ENCODE peak calls at places on chromosome 22, in four cellular contexts. G, R, V and T are unnamed samples.

GRCh38 chr22:25120761-25121212 is 78.9 kb upstream of the CRYBB3 start:
- DNase-seq in V (no peak), R (no peak), G (no peak), T (no peak)

GRCh38 chr22:45550416-45550815 is 47.7 kb downstream of the FBLN1 start:
- DNase-seq in V (no peak), G (no peak), R (no peak), T (no peak)

GRCh38 chr22:48744967-48745841 is 1082.5 kb downstream of the BRD1 start:
- DNase-seq in V (no peak), G (no peak), R (no peak), T (no peak)

GRCh38 chr22:47693606-47694005 is 931.2 kb downstream of the TBC1D22A start:
- DNase-seq in G (no peak), R (no peak), V (no peak), T (no peak)

GRCh38 chr22:44497218-44497903 is 672 bp downstream of the RTL6 start:
- DNase-seq in G (no peak), V (no peak), R (no peak), T (no peak)

GRCh38 chr22:40193429-40194421 is 16.0 kb downstream of the TNRC6B start:
- DNase-seq in G (no peak), V (no peak), R (no peak), T (no peak)

GRCh38 chr22:17205432-17205831 is 13.8 kb downstream of the ADA2 start:
- DNase-seq in G (no peak), R (peak; percentile 26), V (no peak), T (no peak)

GRCh38 chr22:23285734-23286133 is 105.4 kb downstream of the BCR start:
- DNase-seq in V (no peak), R (no peak), G (no peak), T (no peak)

GRCh38 chr22:25113316-25113721 is 86.3 kb upstream of the CRYBB3 start:
- DNase-seq in G (no peak), V (no peak), R (no peak), T (no peak)

GRCh38 chr22:41517172-41518047 is 26.9 kb downstream of the POLR3H start:
- DNase-seq in R (peak; percentile 37), G (no peak), V (peak; percentile 88), T (no peak)

GRCh38 chr22:44398791-44399190 is 86.0 kb upstream of the SHISAL1 start:
- DNase-seq in V (peak; percentile 44), R (no peak), G (no peak), T (no peak)

GRCh38 chr22:35023692-35024363 is 42.1 kb upstream of the ISX start:
- DNase-seq in R (peak; percentile 87), G (peak; percentile 57), V (peak; percentile 95), T (peak; percentile 1)

GRCh38 chr22:18044548-18045271 is 20.3 kb upstream of the MICAL3 start:
- DNase-seq in R (no peak), V (peak; percentile 73), G (peak; percentile 71), T (no peak)

GRCh38 chr22:44574581-44575343 is 76.7 kb upstream of the RTL6 start:
- DNase-seq in V (peak; percentile 41), R (no peak), G (peak; percentile 25), T (no peak)

GRCh38 chr22:44247346-44247745 is 65.4 kb downstream of the SHISAL1 start:
- DNase-seq in V (no peak), R (no peak), G (no peak), T (no peak)

GRCh38 chr22:31288496-31289235 is 3.6 kb downstream of the PIK3IP1 start:
- DNase-seq in V (no peak), R (no peak), G (no peak), T (no peak)

GRCh38 chr22:30206964-30207363 is 39.6 kb downstream of the LIF start:
- DNase-seq in V (no peak), G (peak; percentile 65), R (no peak), T (peak; percentile 74)

GRCh38 chr22:39283312-39284141 is 35.9 kb downstream of the RPL3 start:
- DNase-seq in R (no peak), V (no peak), G (peak; percentile 84), T (no peak)

GRCh38 chr22:16721969-16722368 is 103.2 kb downstream of the XKR3 start:
- DNase-seq in G (no peak), V (no peak), R (no peak), T (no peak)

GRCh38 chr22:32317524-32317923 is 40.1 kb upstream of the RFPL3 start:
- DNase-seq in R (no peak), V (no peak), G (no peak), T (no peak)

GRCh38 chr22:23542933-23543332 is 37.2 kb downstream of the IGLL1 start:
- DNase-seq in V (no peak), R (no peak), G (no peak), T (no peak)

GRCh38 chr22:31944700-31945477 is 554 bp downstream of the YWHAH start:
- DNase-seq in V (peak; percentile 82), G (peak; percentile 66), R (peak; percentile 22), T (no peak)

GRCh38 chr22:24068717-24069116 is 57.6 kb downstream of the CABIN1 start:
- DNase-seq in G (no peak), R (no peak), V (no peak), T (no peak)

GRCh38 chr22:38348751-38349496 is 31.7 kb upstream of the CSNK1E start:
- DNase-seq in V (peak; percentile 30), G (no peak), R (no peak), T (no peak)

GRCh38 chr22:46596819-46597218 is 23.4 kb upstream of the GRAMD4 start:
- DNase-seq in G (no peak), V (peak; percentile 84), R (no peak), T (no peak)

GRCh38 chr22:23072911-23073491 is 2.7 kb downstream of the GNAZ start:
- DNase-seq in V (peak; percentile 27), G (peak; percentile 6), R (no peak), T (peak; percentile 14)

GRCh38 chr22:32994046-32994827 is 63.9 kb downstream of the SYN3 start:
- DNase-seq in G (no peak), R (no peak), V (no peak), T (no peak)

GRCh38 chr22:41311487-41311886 is 10.2 kb downstream of the ZC3H7B start:
- DNase-seq in G (no peak), V (no peak), R (no peak), T (no peak)

GRCh38 chr22:44098021-44098739 is 74.1 kb downstream of the PARVB start:
- DNase-seq in V (peak; percentile 41), G (peak; percentile 21), R (no peak), T (no peak)

GRCh38 chr22:37258810-37259472 is 14.9 kb upstream of the RAC2 start:
- DNase-seq in V (no peak), G (no peak), R (no peak), T (no peak)

GRCh38 chr22:32534252-32535215 is 59.9 kb downstream of the FBXO7 start:
- DNase-seq in G (peak; percentile 75), R (no peak), V (no peak), T (no peak)

GRCh38 chr22:30040499-30041055 is 39.7 kb upstream of the HORMAD2 start:
- DNase-seq in V (no peak), G (no peak), R (no peak), T (no peak)

GRCh38 chr22:44171486-44172076 is 9.1 kb upstream of the PARVG start:
- DNase-seq in G (no peak), R (no peak), V (no peak), T (no peak)

GRCh38 chr22:44543781-44544181 is 45.7 kb upstream of the RTL6 start:
- DNase-seq in G (no peak), R (no peak), V (peak; percentile 35), T (no peak)

GRCh38 chr22:32905400-32905799 is 103.9 kb downstream of the TIMP3 start:
- DNase-seq in V (no peak), G (no peak), R (no peak), T (no peak)

GRCh38 chr22:25021976-25022711 is 69.6 kb downstream of the KIAA1671 start:
- DNase-seq in R (no peak), G (no peak), V (peak; percentile 69), T (no peak)

GRCh38 chr22:45491841-45492240 is 10.8 kb upstream of the FBLN1 start:
- DNase-seq in R (no peak), G (no peak), V (no peak), T (no peak)

GRCh38 chr22:20438678-20439492 is 1.3 kb upstream of the SCARF2 start:
- DNase-seq in V (peak; percentile 55), G (no peak), R (no peak), T (no peak)
- H3K4me3 ChIP-seq in V (no peak overlapping the region), G (peak overlapping the region; percentile 70), R (no peak overlapping the region), T (peak overlapping the region; percentile 47)

GRCh38 chr22:42686756-42687491 is 33.7 kb downstream of the A4GALT start:
- DNase-seq in R (no peak), G (no peak), V (no peak), T (no peak)

GRCh38 chr22:42683599-42684283 is 34.5 kb upstream of the CYB5R3 start:
- DNase-seq in V (no peak), R (no peak), G (peak; percentile 78), T (no peak)

GRCh38 chr22:42684462-42685195 is 35.4 kb upstream of the CYB5R3 start:
- DNase-seq in R (no peak), G (no peak), V (no peak), T (no peak)

GRCh38 chr22:42688241-42688913 is 32.3 kb downstream of the A4GALT start:
- DNase-seq in G (peak; percentile 95), V (peak; percentile 81), R (no peak), T (peak; percentile 73)

DNA sequence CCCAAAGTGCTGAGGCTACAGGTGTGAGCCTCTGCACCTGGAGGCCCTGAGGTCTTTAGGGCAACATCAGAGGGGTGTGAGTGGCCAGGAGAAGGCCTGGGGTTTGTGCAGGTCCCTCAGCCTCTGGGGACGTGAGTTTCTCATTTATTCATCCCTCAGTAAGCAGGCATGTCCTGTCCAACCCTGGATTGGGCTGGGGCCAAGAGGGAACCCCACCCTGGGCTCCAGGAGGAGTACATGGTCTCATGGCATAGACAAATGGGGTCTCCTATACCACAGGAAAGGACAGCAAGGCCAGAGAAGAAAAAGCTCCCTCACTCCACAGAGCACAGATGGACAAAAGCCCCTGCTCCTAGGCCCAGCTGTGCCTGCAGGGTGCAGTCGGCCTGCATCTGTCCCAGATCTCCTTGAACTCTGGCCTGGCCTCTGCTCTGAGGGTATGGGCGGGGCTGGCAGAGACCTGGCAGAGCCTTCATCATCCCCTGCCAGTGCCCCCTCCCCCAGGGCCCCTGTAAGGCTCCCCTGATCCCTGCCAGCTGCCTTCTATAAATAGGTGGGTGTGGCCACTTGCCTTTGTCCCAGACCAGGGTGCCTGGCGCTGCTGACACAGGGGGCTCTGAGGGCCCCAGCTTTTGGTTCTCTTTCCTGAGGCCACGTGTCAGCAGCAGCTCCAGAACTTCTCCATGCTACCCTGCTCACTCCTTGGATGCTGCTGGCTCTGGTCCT is 34.6 kb downstream of the A4GALT start:
- DNase-seq in R (no peak), V (no peak), G (peak; percentile 94), T (no peak)
- TF ChIP-seq CTCF in R (no peak), V (no peak), G (no peak), T (no peak)

DNA sequence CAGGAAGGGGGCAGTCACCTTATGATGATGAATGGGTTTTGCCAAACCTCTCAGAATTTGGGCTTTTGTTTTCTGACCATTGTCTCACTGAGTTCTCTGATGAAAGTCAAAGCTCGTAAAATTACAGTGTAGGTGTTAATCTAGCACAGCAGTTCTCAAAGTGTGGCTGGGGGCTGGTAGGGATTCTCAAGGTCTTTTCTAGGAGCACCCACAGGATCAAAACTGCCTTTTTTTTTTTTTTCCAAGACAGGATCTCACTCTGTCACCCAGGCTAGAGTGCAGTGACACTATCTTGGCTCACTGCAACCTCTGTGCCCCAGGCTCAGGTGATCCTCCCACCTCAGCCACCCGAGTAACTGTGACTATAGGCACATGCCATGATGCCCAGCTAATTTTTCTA is 66.1 kb downstream of the C22orf31 start:
- DNase-seq in R (no peak), G (no peak), V (no peak), T (no peak)
- H3K4me3 ChIP-seq in R (no peak overlapping the region), G (no peak overlapping the region), V (no peak overlapping the region), T (no peak overlapping the region)

GRCh38 chr22:42560781-42561180 is 7.0 kb downstream of the SERHL2 start:
- DNase-seq in R (peak; percentile 49), G (no peak), V (no peak), T (no peak)
- TF ChIP-seq CTCF in R (peak; percentile 44), G (peak; percentile 34), V (no peak), T (peak; percentile 67)

GRCh38 chr22:27420817-27421361 is 380.7 kb downstream of the MN1 start:
- DNase-seq in G (peak; percentile 83), R (no peak), V (peak; percentile 80), T (peak; percentile 63)
- H3K4me3 ChIP-seq in G (no peak overlapping the region), R (no peak overlapping the region), V (no peak overlapping the region), T (peak overlapping the region; percentile 24)